ENCODE peak calls at places on chromosomes 3 and 15, in seven cellular contexts. O is HEK293T; G is T-helper 2 cell treated with Interferon-gamma antibody and Interleukin-4, amounts not matched to agents 5 μg/mL and 100 μg/mL, for 36 hours; S is NCI-H2029; I is fibroblast of the conjunctiva; F is activated CD4-positive, CD25-positive, alpha-beta regulatory T cell treated with anti-CD3 and anti-CD28 coated beads, Interleukin-2, amount 50 U/mL, for 72 hours; B is IMR-90. Q is an unnamed sample.

GRCh38 chr15:65060641-65061397 is 7.0 kb downstream of the RASL12 start:
- DNase-seq in O (no peak), G (no peak), S (no peak), I (no peak), F (no peak), B (no peak), Q (no peak)

GRCh38 chr3:98003306-98003969 is 31.2 kb upstream of the RIOX2 start:
- DNase-seq in O (no peak), G (no peak), S (no peak), I (no peak), F (no peak), B (no peak), Q (no peak)

GRCh38 chr3:171883893-171884279 is 40.7 kb downstream of the TMEM212 start:
- DNase-seq in O (no peak), G (no peak), S (no peak), I (no peak), F (no peak), B (no peak), Q (no peak)

GRCh38 chr3:14921034-14921616 is 26.3 kb upstream of the NR2C2 start:
- DNase-seq in O (peak), G (peak), S (peak), I (peak), F (peak), B (peak), Q (peak)

GRCh38 chr15:34243226-34243625 is 18.4 kb downstream of the EMC4 start:
- DNase-seq in O (no peak), G (no peak), S (no peak), I (no peak), F (no peak), B (peak), Q (no peak)

GRCh38 chr3:58429657-58430056 is 4.0 kb downstream of the PDHB start:
- DNase-seq in O (no peak), G (no peak), S (no peak), I (no peak), F (no peak), B (peak), Q (no peak)

GRCh38 chr15:66661432-66662096 is 40.5 kb upstream of the SMAD6 start:
- DNase-seq in O (no peak), G (no peak), S (no peak), I (no peak), F (no peak), B (no peak), Q (no peak)

GRCh38 chr3:175956964-175957363 is 1097.8 kb downstream of the NAALADL2 start:
- DNase-seq in O (peak), G (no peak), S (peak), I (no peak), F (no peak), B (peak), Q (no peak)

GRCh38 chr15:70584838-70585706 is 178.3 kb downstream of the UACA start:
- DNase-seq in O (peak), G (peak), S (no peak), I (no peak), F (peak), B (peak), Q (peak)

GRCh38 chr3:78610462-78611125 is 1157.2 kb downstream of the ROBO1 start:
- DNase-seq in O (no peak), G (no peak), S (no peak), I (no peak), F (no peak), B (no peak), Q (no peak)

GRCh38 chr15:100058458-100058857 is 283.3 kb downstream of the ADAMTS17 start:
- DNase-seq in O (no peak), G (no peak), S (no peak), I (no peak), F (no peak), B (no peak), Q (no peak)

GRCh38 chr3:142664819-142665218 is 59.0 kb upstream of the TRPC1 start:
- DNase-seq in O (no peak), G (no peak), S (peak), I (no peak), F (no peak), B (no peak), Q (no peak)

GRCh38 chr3:136412307-136412706 is 162.2 kb downstream of the PCCB start:
- DNase-seq in O (no peak), G (no peak), S (no peak), I (no peak), F (no peak), B (no peak), Q (no peak)

GRCh38 chr15:87144775-87145174 is 1065.1 kb downstream of the AGBL1 start:
- DNase-seq in O (no peak), G (no peak), S (peak), I (no peak), F (no peak), B (peak), Q (no peak)

GRCh38 chr3:101310580-101311375 is 9.6 kb downstream of the IMPG2 start:
- DNase-seq in O (peak), G (no peak), S (no peak), I (peak), F (no peak), B (peak), Q (no peak)

GRCh38 chr3:136989781-136990524 is 32.2 kb downstream of the IL20RB start:
- DNase-seq in O (peak), G (no peak), S (no peak), I (no peak), F (no peak), B (no peak), Q (no peak)

GRCh38 chr15:81011593-81011992 is 10.9 kb downstream of the TLNRD1 start:
- DNase-seq in O (no peak), G (no peak), S (no peak), I (no peak), F (no peak), B (peak), Q (no peak)

GRCh38 chr3:10937141-10937825 is 55.3 kb upstream of the SLC6A1 start:
- DNase-seq in O (no peak), G (no peak), S (no peak), I (no peak), F (no peak), B (no peak), Q (no peak)

GRCh38 chr3:2937055-2937454 is 173.1 kb downstream of the IL5RA start:
- DNase-seq in O (no peak), G (no peak), S (no peak), I (no peak), F (no peak), B (no peak), Q (no peak)

GRCh38 chr15:67146875-67147381 is 81.5 kb downstream of the SMAD3 start:
- DNase-seq in O (no peak), G (peak), S (no peak), I (no peak), F (no peak), B (peak), Q (peak)

GRCh38 chr3:17946619-17947018 is 204.2 kb upstream of the TBC1D5 start:
- DNase-seq in O (no peak), G (no peak), S (no peak), I (no peak), F (no peak), B (no peak), Q (no peak)